ENCODE peak calls at places on chromosomes 6 and 20, in nine cellular contexts. One of them, this sample, is unnamed.

GRCh38 chr20:22711981-22712755 is 127.8 kb upstream of the FOXA2 start:
- DNase-seq in fibroblast of pulmonary artery: no peak
- DNase-seq in CD8-positive, alpha-beta memory T cell: no peak
- DNase-seq in neuronal stem cell: no peak
- DNase-seq in choroid plexus epithelial cell: no peak
- DNase-seq in pancreas: no peak
- DNase-seq in breast epithelium: no peak
- DNase-seq in HFF-Myc: no peak
- DNase-seq in aorta: no peak
- DNase-seq in this sample: no peak

GRCh38 chr6:122122202-122122601 is 277.2 kb upstream of the HSF2 start:
- DNase-seq in fibroblast of pulmonary artery: no peak
- DNase-seq in CD8-positive, alpha-beta memory T cell: no peak
- DNase-seq in neuronal stem cell: no peak
- DNase-seq in choroid plexus epithelial cell: no peak
- DNase-seq in pancreas: no peak
- DNase-seq in breast epithelium: no peak
- DNase-seq in HFF-Myc: no peak
- DNase-seq in aorta: no peak
- DNase-seq in this sample: no peak

GRCh38 chr6:37783025-37783825 is 36.3 kb upstream of the ZFAND3 start:
- DNase-seq in fibroblast of pulmonary artery: no peak
- DNase-seq in CD8-positive, alpha-beta memory T cell: no peak
- DNase-seq in neuronal stem cell: no peak
- DNase-seq in choroid plexus epithelial cell: peak
- DNase-seq in pancreas: peak
- DNase-seq in breast epithelium: no peak
- DNase-seq in HFF-Myc: no peak
- DNase-seq in aorta: peak
- DNase-seq in this sample: no peak

GRCh38 chr6:100554228-100554627 is 89.5 kb upstream of the SIM1 start:
- DNase-seq in fibroblast of pulmonary artery: peak
- DNase-seq in CD8-positive, alpha-beta memory T cell: no peak
- DNase-seq in neuronal stem cell: no peak
- DNase-seq in choroid plexus epithelial cell: no peak
- DNase-seq in pancreas: no peak
- DNase-seq in breast epithelium: no peak
- DNase-seq in HFF-Myc: no peak
- DNase-seq in aorta: no peak
- DNase-seq in this sample: no peak

GRCh38 chr6:169479783-169480495 is 221.9 kb downstream of the WDR27 start:
- DNase-seq in fibroblast of pulmonary artery: no peak
- DNase-seq in CD8-positive, alpha-beta memory T cell: no peak
- DNase-seq in neuronal stem cell: no peak
- DNase-seq in choroid plexus epithelial cell: no peak
- DNase-seq in pancreas: no peak
- DNase-seq in breast epithelium: no peak
- DNase-seq in HFF-Myc: no peak
- DNase-seq in aorta: no peak
- DNase-seq in this sample: no peak

GRCh38 chr6:44667668-44668390 is 280.3 kb downstream of the CDC5L start:
- DNase-seq in fibroblast of pulmonary artery: peak
- DNase-seq in CD8-positive, alpha-beta memory T cell: no peak
- DNase-seq in neuronal stem cell: no peak
- DNase-seq in choroid plexus epithelial cell: peak
- DNase-seq in pancreas: no peak
- DNase-seq in breast epithelium: no peak
- DNase-seq in HFF-Myc: no peak
- DNase-seq in aorta: no peak
- DNase-seq in this sample: no peak

GRCh38 chr6:41568585-41569384 is 22.6 kb downstream of the FOXP4 start:
- DNase-seq in fibroblast of pulmonary artery: no peak
- DNase-seq in CD8-positive, alpha-beta memory T cell: no peak
- DNase-seq in neuronal stem cell: no peak
- DNase-seq in choroid plexus epithelial cell: no peak
- DNase-seq in pancreas: peak
- DNase-seq in breast epithelium: no peak
- DNase-seq in HFF-Myc: no peak
- DNase-seq in aorta: no peak
- DNase-seq in this sample: no peak

GRCh38 chr6:27091661-27092315 is 155.7 kb upstream of the PRSS16 start:
- DNase-seq in fibroblast of pulmonary artery: peak
- DNase-seq in CD8-positive, alpha-beta memory T cell: no peak
- DNase-seq in neuronal stem cell: peak
- DNase-seq in choroid plexus epithelial cell: peak
- DNase-seq in pancreas: no peak
- DNase-seq in breast epithelium: no peak
- DNase-seq in HFF-Myc: peak
- DNase-seq in aorta: no peak
- DNase-seq in this sample: no peak

GRCh38 chr6:21633511-21634109 is 40.1 kb downstream of the SOX4 start:
- DNase-seq in fibroblast of pulmonary artery: no peak
- DNase-seq in CD8-positive, alpha-beta memory T cell: no peak
- DNase-seq in neuronal stem cell: no peak
- DNase-seq in choroid plexus epithelial cell: no peak
- DNase-seq in pancreas: no peak
- DNase-seq in breast epithelium: no peak
- DNase-seq in HFF-Myc: no peak
- DNase-seq in aorta: no peak
- DNase-seq in this sample: no peak

GRCh38 chr20:46720776-46721425 is 11.5 kb downstream of the SLC2A10 start:
- DNase-seq in fibroblast of pulmonary artery: no peak
- DNase-seq in CD8-positive, alpha-beta memory T cell: no peak
- DNase-seq in neuronal stem cell: no peak
- DNase-seq in choroid plexus epithelial cell: peak
- DNase-seq in pancreas: no peak
- DNase-seq in breast epithelium: no peak
- DNase-seq in HFF-Myc: no peak
- DNase-seq in aorta: no peak
- DNase-seq in this sample: no peak

GRCh38 chr6:1392813-1393640 is 3.7 kb downstream of the FOXF2 start:
- DNase-seq in fibroblast of pulmonary artery: no peak
- DNase-seq in CD8-positive, alpha-beta memory T cell: no peak
- DNase-seq in neuronal stem cell: peak
- DNase-seq in choroid plexus epithelial cell: no peak
- DNase-seq in pancreas: no peak
- DNase-seq in breast epithelium: no peak
- DNase-seq in HFF-Myc: no peak
- DNase-seq in aorta: no peak
- DNase-seq in this sample: no peak

GRCh38 chr6:1390805-1391511 is 1.6 kb downstream of the FOXF2 start:
- DNase-seq in fibroblast of pulmonary artery: no peak
- DNase-seq in CD8-positive, alpha-beta memory T cell: no peak
- DNase-seq in neuronal stem cell: peak
- DNase-seq in choroid plexus epithelial cell: peak
- DNase-seq in pancreas: no peak
- DNase-seq in breast epithelium: no peak
- DNase-seq in HFF-Myc: no peak
- DNase-seq in aorta: no peak
- DNase-seq in this sample: no peak

GRCh38 chr6:1393641-1394283 is 4.4 kb downstream of the FOXF2 start:
- DNase-seq in fibroblast of pulmonary artery: no peak
- DNase-seq in CD8-positive, alpha-beta memory T cell: no peak
- DNase-seq in neuronal stem cell: peak
- DNase-seq in choroid plexus epithelial cell: no peak
- DNase-seq in pancreas: no peak
- DNase-seq in breast epithelium: no peak
- DNase-seq in HFF-Myc: no peak
- DNase-seq in aorta: no peak
- DNase-seq in this sample: no peak

GRCh38 chr6:1390071-1390804 is 862 bp downstream of the FOXF2 start:
- DNase-seq in fibroblast of pulmonary artery: peak
- DNase-seq in CD8-positive, alpha-beta memory T cell: no peak
- DNase-seq in neuronal stem cell: peak
- DNase-seq in choroid plexus epithelial cell: peak
- DNase-seq in pancreas: no peak
- DNase-seq in breast epithelium: no peak
- DNase-seq in HFF-Myc: no peak
- DNase-seq in aorta: no peak
- DNase-seq in this sample: no peak

GRCh38 chr6:1391692-1392309 is 2.4 kb downstream of the FOXF2 start:
- DNase-seq in fibroblast of pulmonary artery: no peak
- DNase-seq in CD8-positive, alpha-beta memory T cell: no peak
- DNase-seq in neuronal stem cell: peak
- DNase-seq in choroid plexus epithelial cell: peak
- DNase-seq in pancreas: no peak
- DNase-seq in breast epithelium: no peak
- DNase-seq in HFF-Myc: no peak
- DNase-seq in aorta: no peak
- DNase-seq in this sample: no peak
- H3K4me3 ChIP-seq in fibroblast of pulmonary artery: no peak
- H3K4me3 ChIP-seq in CD8-positive, alpha-beta memory T cell: no peak
- H3K4me3 ChIP-seq in neuronal stem cell: peak
- H3K4me3 ChIP-seq in choroid plexus epithelial cell: peak
- H3K4me3 ChIP-seq in pancreas: no peak
- H3K4me3 ChIP-seq in breast epithelium: peak
- H3K4me3 ChIP-seq in HFF-Myc: peak
- H3K4me3 ChIP-seq in aorta: no peak
- H3K4me3 ChIP-seq in this sample: no peak

DNA sequence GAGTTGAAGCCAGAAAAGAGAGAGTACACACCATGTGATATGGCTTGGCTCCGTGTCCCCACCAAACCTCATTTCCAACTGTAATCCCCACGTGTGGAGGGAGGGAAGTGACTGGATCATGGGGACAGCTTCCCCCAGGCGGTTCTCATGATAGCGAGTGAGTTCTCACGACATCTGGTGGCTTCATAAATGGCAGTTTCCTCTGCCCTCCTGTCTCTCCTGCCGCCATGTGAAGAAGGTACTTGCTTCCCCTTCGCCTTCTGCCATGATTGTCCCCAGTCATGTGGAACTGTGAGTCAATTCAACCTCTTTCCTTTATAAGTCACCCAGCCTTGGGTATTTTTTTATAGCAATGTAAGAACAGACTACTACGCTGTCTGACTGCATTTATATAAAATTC is 40.3 kb downstream of the TAF4 start:
- DNase-seq in fibroblast of pulmonary artery: peak
- DNase-seq in CD8-positive, alpha-beta memory T cell: no peak
- DNase-seq in neuronal stem cell: no peak
- DNase-seq in choroid plexus epithelial cell: no peak
- DNase-seq in pancreas: no peak
- DNase-seq in breast epithelium: no peak
- DNase-seq in HFF-Myc: no peak
- DNase-seq in aorta: no peak
- DNase-seq in this sample: no peak
- H3K4me3 ChIP-seq in fibroblast of pulmonary artery: no peak
- H3K4me3 ChIP-seq in CD8-positive, alpha-beta memory T cell: no peak
- H3K4me3 ChIP-seq in neuronal stem cell: no peak
- H3K4me3 ChIP-seq in choroid plexus epithelial cell: no peak
- H3K4me3 ChIP-seq in pancreas: no peak
- H3K4me3 ChIP-seq in breast epithelium: no peak
- H3K4me3 ChIP-seq in HFF-Myc: no peak
- H3K4me3 ChIP-seq in aorta: no peak
- H3K4me3 ChIP-seq in this sample: no peak

GRCh38 chr6:167678102-167679101 is 148.3 kb upstream of the AFDN start:
- DNase-seq in fibroblast of pulmonary artery: peak
- DNase-seq in CD8-positive, alpha-beta memory T cell: no peak
- DNase-seq in neuronal stem cell: peak
- DNase-seq in choroid plexus epithelial cell: peak
- DNase-seq in pancreas: peak
- DNase-seq in breast epithelium: no peak
- DNase-seq in HFF-Myc: no peak
- DNase-seq in aorta: peak
- DNase-seq in this sample: peak
- H3K4me3 ChIP-seq in fibroblast of pulmonary artery: peak
- H3K4me3 ChIP-seq in CD8-positive, alpha-beta memory T cell: no peak
- H3K4me3 ChIP-seq in neuronal stem cell: peak
- H3K4me3 ChIP-seq in choroid plexus epithelial cell: peak
- H3K4me3 ChIP-seq in pancreas: peak
- H3K4me3 ChIP-seq in breast epithelium: peak
- H3K4me3 ChIP-seq in HFF-Myc: no peak
- H3K4me3 ChIP-seq in aorta: peak
- H3K4me3 ChIP-seq in this sample: peak

GRCh38 chr20:17966432-17967312 is 1.9 kb downstream of the SNX5 start:
- DNase-seq in fibroblast of pulmonary artery: peak
- DNase-seq in CD8-positive, alpha-beta memory T cell: no peak
- DNase-seq in neuronal stem cell: no peak
- DNase-seq in choroid plexus epithelial cell: peak
- DNase-seq in pancreas: no peak
- DNase-seq in breast epithelium: no peak
- DNase-seq in HFF-Myc: no peak
- DNase-seq in aorta: no peak
- DNase-seq in this sample: no peak

GRCh38 chr20:17967595-17968365 is 814 bp downstream of the SNX5 start:
- DNase-seq in fibroblast of pulmonary artery: peak
- DNase-seq in CD8-positive, alpha-beta memory T cell: no peak
- DNase-seq in neuronal stem cell: no peak
- DNase-seq in choroid plexus epithelial cell: peak
- DNase-seq in pancreas: no peak
- DNase-seq in breast epithelium: peak
- DNase-seq in HFF-Myc: no peak
- DNase-seq in aorta: no peak
- DNase-seq in this sample: peak

GRCh38 chr20:17969276-17969883 is 562 bp downstream of the MGME1 start:
- DNase-seq in fibroblast of pulmonary artery: peak
- DNase-seq in CD8-positive, alpha-beta memory T cell: peak
- DNase-seq in neuronal stem cell: no peak
- DNase-seq in choroid plexus epithelial cell: peak
- DNase-seq in pancreas: no peak
- DNase-seq in breast epithelium: no peak
- DNase-seq in HFF-Myc: no peak
- DNase-seq in aorta: no peak
- DNase-seq in this sample: no peak

GRCh38 chr20:17969884-17970409 is 1.1 kb downstream of the MGME1 start:
- DNase-seq in fibroblast of pulmonary artery: peak
- DNase-seq in CD8-positive, alpha-beta memory T cell: peak
- DNase-seq in neuronal stem cell: no peak
- DNase-seq in choroid plexus epithelial cell: peak
- DNase-seq in pancreas: no peak
- DNase-seq in breast epithelium: no peak
- DNase-seq in HFF-Myc: no peak
- DNase-seq in aorta: no peak
- DNase-seq in this sample: peak

DNA sequence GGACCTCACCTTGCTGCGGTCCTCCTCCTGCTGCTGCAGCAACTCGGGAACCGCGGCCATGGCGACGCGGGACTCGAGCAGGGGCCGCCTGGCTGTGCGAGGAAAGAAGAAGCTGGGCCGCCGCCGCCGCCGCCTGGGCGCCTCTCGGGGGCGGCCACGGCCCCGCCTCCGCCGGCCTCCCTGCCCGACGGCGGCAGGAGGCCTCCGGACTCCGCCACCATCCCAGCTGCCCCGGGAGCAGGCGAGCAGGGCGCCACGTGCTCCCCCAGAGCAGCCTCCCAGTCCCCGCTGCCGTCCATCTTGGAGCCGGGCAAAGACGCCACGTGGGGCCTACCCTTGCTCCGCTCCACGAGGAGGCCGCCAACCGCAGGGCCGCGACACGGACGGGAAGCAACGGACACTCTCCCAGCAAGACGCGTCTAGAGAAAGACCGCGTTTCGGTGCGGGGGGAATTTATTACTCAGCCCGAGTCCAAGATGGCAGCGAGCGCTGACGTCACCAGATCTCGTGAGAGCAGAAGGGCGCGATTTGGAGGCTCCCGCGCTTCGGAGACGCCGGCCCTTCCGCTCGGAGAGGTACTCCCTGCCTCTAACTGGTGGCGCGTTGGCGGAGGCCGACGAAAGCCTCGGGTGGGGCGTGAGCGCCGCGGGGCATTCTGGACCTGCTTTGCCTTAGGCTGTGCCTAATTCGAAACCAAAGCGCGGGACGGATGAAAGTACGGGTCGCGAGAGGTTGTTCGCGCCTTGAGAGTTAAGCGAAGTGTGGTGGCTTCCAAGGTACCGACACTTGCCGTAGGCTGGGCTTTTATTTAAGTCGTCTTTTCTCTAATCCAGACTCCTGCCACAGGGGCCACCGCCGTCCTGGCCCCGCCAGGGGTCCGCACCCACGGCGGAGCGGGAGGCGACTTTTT is at the start of the genes MGME1 and SNX5:
- DNase-seq in fibroblast of pulmonary artery: peak
- DNase-seq in CD8-positive, alpha-beta memory T cell: peak
- DNase-seq in neuronal stem cell: peak
- DNase-seq in choroid plexus epithelial cell: peak
- DNase-seq in pancreas: peak
- DNase-seq in breast epithelium: peak
- DNase-seq in HFF-Myc: peak
- DNase-seq in aorta: peak
- DNase-seq in this sample: peak
- H3K4me3 ChIP-seq in fibroblast of pulmonary artery: peak
- H3K4me3 ChIP-seq in CD8-positive, alpha-beta memory T cell: peak
- H3K4me3 ChIP-seq in neuronal stem cell: peak
- H3K4me3 ChIP-seq in choroid plexus epithelial cell: peak
- H3K4me3 ChIP-seq in pancreas: peak
- H3K4me3 ChIP-seq in breast epithelium: peak
- H3K4me3 ChIP-seq in HFF-Myc: peak
- H3K4me3 ChIP-seq in aorta: peak
- H3K4me3 ChIP-seq in this sample: peak

This sample was measured in heart right ventricle.